ENCODE peak calls at places on chromosomes 16 and 17, in seven cellular contexts. One of them, this sample, is unnamed.

GRCh38 chr17:39813631-39814030 is 50.5 kb downstream of the IKZF3 start:
- DNase-seq in GM12878: no peak
- DNase-seq in K562: no peak
- DNase-seq in H1: no peak
- DNase-seq in HCT116: no peak
- DNase-seq in SK-N-SH: no peak
- DNase-seq in HepG2: no peak
- DNase-seq in this sample: no peak

GRCh38 chr16:30813821-30814189 is 26.8 kb upstream of the ZNF629 start:
- DNase-seq in GM12878: peak; percentile 7
- DNase-seq in K562: no peak
- DNase-seq in H1: no peak
- DNase-seq in HCT116: no peak
- DNase-seq in SK-N-SH: no peak
- DNase-seq in HepG2: no peak
- DNase-seq in this sample: no peak

GRCh38 chr17:27968206-27968732 is 74.2 kb upstream of the NLK start:
- DNase-seq in GM12878: no peak
- DNase-seq in K562: peak; percentile 76
- DNase-seq in H1: no peak
- DNase-seq in HCT116: no peak
- DNase-seq in SK-N-SH: peak; percentile 32
- DNase-seq in HepG2: no peak
- DNase-seq in this sample: no peak

GRCh38 chr17:38588775-38589174 is 17.0 kb downstream of the SRCIN1 start:
- DNase-seq in GM12878: no peak
- DNase-seq in K562: no peak
- DNase-seq in H1: no peak
- DNase-seq in HCT116: no peak
- DNase-seq in SK-N-SH: no peak
- DNase-seq in HepG2: no peak
- DNase-seq in this sample: no peak

GRCh38 chr16:17364319-17365210 is 106.2 kb downstream of the XYLT1 start:
- DNase-seq in GM12878: no peak
- DNase-seq in K562: no peak
- DNase-seq in H1: no peak
- DNase-seq in HCT116: no peak
- DNase-seq in SK-N-SH: peak; percentile 25
- DNase-seq in HepG2: no peak
- DNase-seq in this sample: no peak

GRCh38 chr16:79970551-79971236 is 370.2 kb upstream of the MAF start:
- DNase-seq in GM12878: no peak
- DNase-seq in K562: peak; percentile 63
- DNase-seq in H1: no peak
- DNase-seq in HCT116: no peak
- DNase-seq in SK-N-SH: no peak
- DNase-seq in HepG2: no peak
- DNase-seq in this sample: no peak

GRCh38 chr16:88541109-88541508 is 29.1 kb upstream of the ZC3H18 start:
- DNase-seq in GM12878: no peak
- DNase-seq in K562: no peak
- DNase-seq in H1: no peak
- DNase-seq in HCT116: no peak
- DNase-seq in SK-N-SH: no peak
- DNase-seq in HepG2: no peak
- DNase-seq in this sample: peak; percentile 42

GRCh38 chr17:40471856-40472732 is 28.8 kb downstream of the IGFBP4 start:
- DNase-seq in GM12878: no peak
- DNase-seq in K562: no peak
- DNase-seq in H1: no peak
- DNase-seq in HCT116: no peak
- DNase-seq in SK-N-SH: no peak
- DNase-seq in HepG2: no peak
- DNase-seq in this sample: no peak

GRCh38 chr16:73166394-73166971 is 118.6 kb upstream of the ZFHX3 start:
- DNase-seq in GM12878: no peak
- DNase-seq in K562: no peak
- DNase-seq in H1: no peak
- DNase-seq in HCT116: no peak
- DNase-seq in SK-N-SH: no peak
- DNase-seq in HepG2: no peak
- DNase-seq in this sample: no peak

DNA sequence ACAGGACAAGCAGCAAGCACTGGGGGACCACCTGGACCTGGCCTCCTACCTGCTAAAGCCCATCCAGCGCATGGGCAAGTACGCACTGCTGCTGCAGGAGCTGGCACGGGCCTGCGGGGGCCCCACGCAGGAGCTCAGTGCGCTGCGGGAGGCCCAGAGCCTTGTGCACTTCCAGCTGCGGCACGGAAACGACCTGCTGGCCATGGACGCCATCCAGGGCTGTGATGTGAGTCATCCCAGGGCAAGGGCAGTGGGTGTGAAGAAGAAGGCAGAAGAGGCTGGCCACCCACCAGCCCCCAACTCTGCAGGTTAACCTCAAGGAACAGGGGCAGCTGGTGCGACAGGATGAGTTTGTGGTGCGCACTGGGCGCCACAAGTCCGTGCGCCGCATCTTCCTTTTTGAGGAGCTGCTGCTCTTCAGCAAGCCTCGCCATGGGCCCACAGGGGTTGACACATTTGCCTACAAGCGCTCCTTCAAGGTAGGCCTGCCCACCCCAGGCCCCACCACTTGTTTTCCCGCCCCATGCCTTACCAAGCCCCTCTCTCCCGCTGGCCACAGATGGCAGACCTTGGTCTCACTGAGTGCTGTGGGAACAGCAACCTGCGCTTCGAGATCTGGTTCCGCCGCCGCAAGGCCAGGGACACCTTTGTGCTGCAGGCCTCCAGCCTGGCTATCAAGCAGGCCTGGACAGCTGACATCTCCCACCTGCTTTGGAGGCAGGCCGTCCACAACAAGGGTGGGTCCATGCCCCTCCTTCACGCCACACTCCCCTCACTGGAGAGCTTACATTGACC is 7.3 kb downstream of the PLEKHG4 start:
- DNase-seq in GM12878: no peak
- DNase-seq in K562: no peak
- DNase-seq in H1: no peak
- DNase-seq in HCT116: no peak
- DNase-seq in SK-N-SH: no peak
- DNase-seq in HepG2: no peak
- DNase-seq in this sample: no peak
- TF ChIP-seq JUND in GM12878: no peak
- TF ChIP-seq JUND in K562: no peak
- TF ChIP-seq JUND in H1: no peak
- TF ChIP-seq JUND in HCT116: no peak
- TF ChIP-seq JUND in SK-N-SH: no peak
- TF ChIP-seq JUND in HepG2: no peak
- TF ChIP-seq JUND in this sample: no peak

GRCh38 chr16:56916571-56917403 is 15.2 kb upstream of the HERPUD1 start:
- DNase-seq in GM12878: peak; percentile 77
- DNase-seq in K562: no peak
- DNase-seq in H1: no peak
- DNase-seq in HCT116: no peak
- DNase-seq in SK-N-SH: no peak
- DNase-seq in HepG2: no peak
- DNase-seq in this sample: no peak
- TF ChIP-seq JUND in GM12878: peak; percentile 27
- TF ChIP-seq JUND in K562: no peak
- TF ChIP-seq JUND in H1: no peak
- TF ChIP-seq JUND in HCT116: no peak
- TF ChIP-seq JUND in SK-N-SH: no peak
- TF ChIP-seq JUND in HepG2: no peak
- TF ChIP-seq JUND in this sample: no peak

GRCh38 chr17:16415031-16415924 is at the start of gene TRPV2:
- DNase-seq in GM12878: peak; percentile 60
- DNase-seq in K562: peak; percentile 69
- DNase-seq in H1: peak; percentile 73
- DNase-seq in HCT116: no peak
- DNase-seq in SK-N-SH: peak; percentile 23
- DNase-seq in HepG2: peak; percentile 59
- DNase-seq in this sample: peak; percentile 27
- TF ChIP-seq JUND in GM12878: no peak
- TF ChIP-seq JUND in K562: no peak
- TF ChIP-seq JUND in H1: no peak
- TF ChIP-seq JUND in HCT116: no peak
- TF ChIP-seq JUND in SK-N-SH: no peak
- TF ChIP-seq JUND in HepG2: no peak
- TF ChIP-seq JUND in this sample: no peak

GRCh38 chr17:12415031-12415430 is 250.7 kb upstream of the MYOCD start:
- DNase-seq in GM12878: no peak
- DNase-seq in K562: no peak
- DNase-seq in H1: no peak
- DNase-seq in HCT116: no peak
- DNase-seq in SK-N-SH: no peak
- DNase-seq in HepG2: no peak
- DNase-seq in this sample: no peak
- TF ChIP-seq JUND in GM12878: no peak
- TF ChIP-seq JUND in K562: no peak
- TF ChIP-seq JUND in H1: peak; percentile 74
- TF ChIP-seq JUND in HCT116: no peak
- TF ChIP-seq JUND in SK-N-SH: no peak
- TF ChIP-seq JUND in HepG2: no peak
- TF ChIP-seq JUND in this sample: no peak